ENCODE peak calls at places on chromosome X, in seven cellular contexts. Z is HepG2; K is right lobe of liver; M is aorta; X is A549; D is CD8-positive, alpha-beta T cell; P is upper lobe of right lung. F is an unnamed sample. For H3K9me3 and H3K4me1, the result is how much of the 10 kb centered on the place peaks cover.

GRCh38 chrX:66815227-66815626 is 176.3 kb upstream of the EDA2R start:
- ATAC-seq in Z (no peak), K (peak), M (no peak), X (no peak), D (no peak), P (no peak), F (no peak)

GRCh38 chrX:52983526-52983925 is 25.2 kb upstream of the FAM156A start:
- ATAC-seq in Z (no peak), K (no peak), M (no peak), X (no peak), D (no peak), P (no peak), F (no peak)

GRCh38 chrX:69379412-69379811 is 124.7 kb upstream of the NALF2 start:
- ATAC-seq in Z (no peak), K (no peak), M (no peak), X (no peak), D (no peak), P (no peak), F (no peak)

GRCh38 chrX:11380187-11380586 is 87.0 kb downstream of the AMELX start:
- ATAC-seq in Z (no peak), K (no peak), M (peak), X (no peak), D (no peak), P (peak), F (peak)

GRCh38 chrX:1226249-1226648 is 13.8 kb upstream of the CRLF2 start:
- ATAC-seq in Z (no peak), K (no peak), M (no peak), X (no peak), D (no peak), P (no peak), F (no peak)

GRCh38 chrX:72312311-72312940 is 6.7 kb upstream of the CITED1 start:
- ATAC-seq in Z (no peak), K (no peak), M (peak), X (no peak), D (no peak), P (peak), F (peak)

GRCh38 chrX:65726708-65727107 is 59.3 kb downstream of the MSN start:
- ATAC-seq in Z (no peak), K (no peak), M (no peak), X (no peak), D (no peak), P (no peak), F (no peak)

GRCh38 chrX:1480082-1480785 is 27.5 kb upstream of the ASMTL start:
- ATAC-seq in Z (no peak), K (no peak), M (no peak), X (no peak), D (no peak), P (no peak), F (no peak)

GRCh38 chrX:149845385-149845784 is 35.6 kb upstream of the MAGEA8 start:
- ATAC-seq in Z (no peak), K (no peak), M (no peak), X (no peak), D (no peak), P (no peak), F (no peak)

GRCh38 chrX:107567370-107567769 is 60.9 kb upstream of the PRPS1 start:
- ATAC-seq in Z (no peak), K (no peak), M (no peak), X (no peak), D (no peak), P (no peak), F (no peak)

GRCh38 chrX:118353081-118353850 is 7.4 kb downstream of the WDR44 start:
- ATAC-seq in Z (no peak), K (no peak), M (no peak), X (no peak), D (peak), P (no peak), F (no peak)

GRCh38 chrX:23062359-23062758 is 62.6 kb downstream of the DDX53 start:
- ATAC-seq in Z (no peak), K (no peak), M (no peak), X (no peak), D (no peak), P (no peak), F (no peak)

GRCh38 chrX:1093586-1094538 is 118.6 kb downstream of the CRLF2 start:
- ATAC-seq in Z (no peak), K (no peak), M (no peak), X (no peak), D (peak), P (no peak), F (no peak)

GRCh38 chrX:70166601-70167590 is 10.4 kb upstream of the DGAT2L6 start:
- ATAC-seq in Z (no peak), K (no peak), M (no peak), X (peak), D (no peak), P (no peak), F (no peak)

GRCh38 chrX:3811331-3812311 is 98.2 kb upstream of the PRKX start:
- ATAC-seq in Z (no peak), K (no peak), M (no peak), X (no peak), D (no peak), P (no peak), F (no peak)

GRCh38 chrX:116417968-116418367 is 18.4 kb upstream of the SLC6A14 start:
- ATAC-seq in Z (no peak), K (no peak), M (no peak), X (no peak), D (no peak), P (no peak), F (no peak)

GRCh38 chrX:138986235-138986634 is 274.7 kb upstream of the FGF13 start:
- ATAC-seq in Z (no peak), K (no peak), M (no peak), X (no peak), D (no peak), P (no peak), F (no peak)

GRCh38 chrX:138877746-138878145 is 166.2 kb upstream of the FGF13 start:
- ATAC-seq in Z (no peak), K (no peak), M (no peak), X (no peak), D (no peak), P (no peak), F (no peak)

GRCh38 chrX:129716507-129716906 is 22.3 kb upstream of the XPNPEP2 start:
- ATAC-seq in Z (peak), K (no peak), M (no peak), X (no peak), D (no peak), P (no peak), F (no peak)

GRCh38 chrX:97471071-97471470 is 587.4 kb downstream of the RPA4 start:
- ATAC-seq in Z (no peak), K (no peak), M (no peak), X (no peak), D (no peak), P (no peak), F (no peak)

GRCh38 chrX:2183193-2183725 is 317.5 kb downstream of the DHRSX start:
- ATAC-seq in Z (no peak), K (no peak), M (no peak), X (peak), D (no peak), P (no peak), F (no peak)

GRCh38 chrX:116230136-116230886 is 59.8 kb downstream of the AGTR2 start:
- ATAC-seq in Z (peak), K (no peak), M (no peak), X (peak), D (no peak), P (no peak), F (no peak)

GRCh38 chrX:36436286-36436860 is 516.8 kb downstream of the CFAP47 start:
- ATAC-seq in Z (no peak), K (no peak), M (no peak), X (no peak), D (no peak), P (no peak), F (no peak)

GRCh38 chrX:123291623-123292022 is 107.5 kb downstream of the GRIA3 start:
- ATAC-seq in Z (no peak), K (peak), M (no peak), X (no peak), D (no peak), P (no peak), F (no peak)

GRCh38 chrX:12021708-12022107 is 116.6 kb upstream of the FRMPD4 start:
- ATAC-seq in Z (no peak), K (no peak), M (no peak), X (no peak), D (no peak), P (no peak), F (no peak)

GRCh38 chrX:2665387-2666304 is 25.4 kb upstream of the CD99 start:
- ATAC-seq in Z (peak), K (no peak), M (no peak), X (no peak), D (no peak), P (no peak), F (no peak)

GRCh38 chrX:54494970-54495813 is 842 bp downstream of the FGD1 start:
- ATAC-seq in Z (peak), K (peak), M (peak), X (peak), D (no peak), P (peak), F (no peak)

GRCh38 chrX:22662776-22663175 is 337.0 kb upstream of the DDX53 start:
- ATAC-seq in Z (no peak), K (no peak), M (no peak), X (no peak), D (no peak), P (no peak), F (no peak)

GRCh38 chrX:52262195-52262546 is 77.5 kb downstream of the MAGED4 start:
- ATAC-seq in Z (no peak), K (peak), M (no peak), X (peak), D (peak), P (peak), F (peak)

GRCh38 chrX:120251471-120252011 is 929 bp downstream of the ZBTB33 start:
- ATAC-seq in Z (peak), K (peak), M (peak), X (peak), D (no peak), P (peak), F (no peak)

GRCh38 chrX:55787063-55787462 is 69.5 kb downstream of the RRAGB start:
- ATAC-seq in Z (no peak), K (no peak), M (no peak), X (no peak), D (no peak), P (no peak), F (no peak)

GRCh38 chrX:87924619-87925018 is 407.0 kb downstream of the KLHL4 start:
- ATAC-seq in Z (no peak), K (no peak), M (no peak), X (no peak), D (no peak), P (no peak), F (no peak)

GRCh38 chrX:67893931-67894330 is 350.1 kb downstream of the AR start:
- ATAC-seq in Z (no peak), K (no peak), M (no peak), X (no peak), D (no peak), P (no peak), F (no peak)

GRCh38 chrX:67892391-67892790 is 348.6 kb downstream of the AR start:
- ATAC-seq in Z (no peak), K (no peak), M (no peak), X (no peak), D (no peak), P (no peak), F (no peak)
- H3K9me3 ChIP-seq in Z (under half), K (under half), M (under half), X (under half), D (under half), P (under half), F (under half)

DNA sequence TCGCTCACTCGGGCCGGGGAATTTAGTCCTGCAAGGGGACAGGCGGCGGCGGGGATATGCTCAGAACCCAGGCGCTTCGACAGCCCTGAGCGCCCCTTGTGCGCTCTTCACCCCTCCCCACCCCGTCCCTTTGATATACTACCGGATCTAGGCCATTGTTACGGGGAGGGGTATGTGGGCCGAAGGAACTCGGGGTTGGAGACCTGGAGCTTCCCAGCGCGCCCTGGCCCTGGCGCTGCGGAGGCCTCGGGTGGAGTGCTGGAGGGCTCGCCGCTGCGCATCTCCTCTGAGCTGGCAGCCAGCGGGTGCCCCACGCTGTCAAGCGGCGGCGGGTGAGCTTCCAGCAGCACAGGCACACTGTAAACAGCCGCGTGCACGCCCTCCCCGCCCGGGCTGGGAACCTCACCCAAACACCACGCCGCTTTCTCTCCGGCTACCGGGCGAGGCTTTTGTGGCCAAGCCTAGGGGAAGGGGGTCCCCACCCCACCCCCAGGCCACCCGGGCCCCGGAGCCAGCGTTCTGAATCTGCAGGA is 54.5 kb upstream of the BCOR start:
- ATAC-seq in Z (no peak), K (peak), M (no peak), X (no peak), D (peak), P (peak), F (no peak)
- H3K4me1 ChIP-seq in Z (under half), K (under half), M (under half), X (under half), D (under half), P (under half), F (under half)

GRCh38 chrX:34901761-34902160 is 40.8 kb upstream of the FAM47B start:
- ATAC-seq in Z (no peak), K (no peak), M (no peak), X (no peak), D (no peak), P (no peak), F (no peak)
- H3K9me3 ChIP-seq in Z (under half), K (under half), M (under half), X (under half), D (under half), P (under half), F (under half)

DNA sequence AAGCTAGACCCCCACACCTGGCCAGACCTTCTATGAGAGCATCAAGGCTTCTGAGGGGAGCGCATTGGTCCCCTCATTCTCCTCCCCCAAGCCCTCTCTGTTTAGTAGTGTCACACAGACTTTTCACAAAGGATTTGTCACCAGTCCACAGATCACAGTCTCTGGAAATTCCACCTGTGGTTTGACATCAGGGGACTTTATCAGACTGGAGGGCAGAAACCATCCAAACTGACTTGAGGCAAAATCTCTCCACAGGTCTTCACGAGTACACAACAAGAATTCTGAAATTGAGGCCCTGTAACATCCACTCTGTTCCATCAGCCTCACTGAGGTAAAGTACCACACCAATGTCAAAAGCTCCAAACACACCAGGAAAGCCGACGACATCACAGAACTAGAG is 112.5 kb downstream of the SH3KBP1 start:
- ATAC-seq in Z (no peak), K (no peak), M (no peak), X (no peak), D (peak), P (no peak), F (no peak)
- H3K4me1 ChIP-seq in Z (under half), K (under half), M (under half), X (under half), D (half or more), P (under half), F (under half)

F was measured in gastroesophageal sphincter.